ENCODE peak calls at places on chromosomes 16 and 17, in nine cellular contexts. F is activated CD4-positive, alpha-beta T cell treated with anti-CD3 and anti-CD28 coated beads, Interleukin-2, amount 10 ng/mL, durations not matched to agents 7 days and 5 days; E is lower lobe of right lung; K is stimulated activated CD8-positive, alpha-beta memory T cell treated with anti-CD3 and anti-CD28 coated beads, Interleukin-4, amount 100 ng/mL, for 24 hours; W is SHP77; D is NAMALWA; N is substantia nigra; C is CD4-positive, alpha-beta memory T cell; T is effector memory CD4-positive, alpha-beta T cell. J is an unnamed sample.

GRCh38 chr16:85557976-85558589 is 55.0 kb upstream of the GSE1 start:
- DNase-seq in F (no peak), E (no peak), K (no peak), W (no peak), D (peak; percentile 46), N (no peak), C (no peak), T (no peak), J (peak; percentile 36)

GRCh38 chr16:17387226-17387625 is 83.5 kb downstream of the XYLT1 start:
- DNase-seq in F (no peak), E (no peak), K (no peak), W (no peak), D (no peak), N (no peak), C (no peak), T (no peak), J (no peak)

GRCh38 chr16:27638833-27639587 is 89.1 kb downstream of the KATNIP start:
- DNase-seq in F (no peak), E (no peak), K (no peak), W (no peak), D (no peak), N (no peak), C (no peak), T (no peak), J (no peak)

GRCh38 chr17:74601944-74602572 is 10.0 kb upstream of the CD300LD start:
- DNase-seq in F (peak; percentile 51), E (no peak), K (no peak), W (peak; percentile 35), D (peak; percentile 56), N (no peak), C (no peak), T (peak; percentile 7), J (peak; percentile 43)

GRCh38 chr16:79430129-79430789 is 170.3 kb downstream of the MAF start:
- DNase-seq in F (no peak), E (no peak), K (no peak), W (no peak), D (no peak), N (no peak), C (no peak), T (no peak), J (no peak)

GRCh38 chr16:23578096-23578830 is 17.9 kb downstream of the NDUFAB1 start:
- DNase-seq in F (no peak), E (no peak), K (no peak), W (no peak), D (no peak), N (no peak), C (no peak), T (no peak), J (no peak)

GRCh38 chr16:4918790-4919210 is 18.1 kb downstream of the PPL start:
- DNase-seq in F (no peak), E (peak; percentile 84), K (no peak), W (no peak), D (no peak), N (no peak), C (no peak), T (no peak), J (no peak)

GRCh38 chr16:86519649-86520316 is 9.5 kb downstream of the FOXF1 start:
- DNase-seq in F (peak; percentile 45), E (peak; percentile 73), K (peak; percentile 25), W (peak; percentile 3), D (peak; percentile 66), N (no peak), C (peak; percentile 28), T (peak; percentile 30), J (peak; percentile 30)

GRCh38 chr17:60091908-60092331 is 13.2 kb upstream of the HEATR6 start:
- DNase-seq in F (no peak), E (no peak), K (no peak), W (no peak), D (no peak), N (no peak), C (no peak), T (no peak), J (no peak)

J was measured in immature natural killer cell.